ENCODE peak calls at places on chromosome 22, in eight cellular contexts. U is A549, Q is GM12878, I is HCT116, M is K562, G is endothelial cell of umbilical vein, Z is HepG2, P is H1. J is an unnamed sample.

GRCh38 chr22:45206233-45206632 is 34.5 kb downstream of the KIAA0930 start:
- DNase-seq in Q (no peak), U (no peak), P (no peak), M (no peak), Z (no peak), I (no peak), G (no peak), J (no peak)

GRCh38 chr22:40758390-40758789 is 60.8 kb downstream of the SLC25A17 start:
- DNase-seq in Z (no peak), Q (no peak), I (no peak), P (no peak), U (no peak), G (no peak), M (no peak), J (no peak)

GRCh38 chr22:20867179-20868099 is 8.6 kb downstream of the SNAP29 start:
- DNase-seq in M (peak; percentile 100), Z (peak; percentile 80), U (no peak), I (no peak), P (no peak), G (peak; percentile 49), Q (no peak), J (peak; percentile 25)

GRCh38 chr22:43829448-43829821 is 17.3 kb upstream of the EFCAB6 start:
- DNase-seq in P (no peak), U (no peak), G (no peak), M (no peak), Z (no peak), Q (no peak), I (no peak), J (no peak)

GRCh38 chr22:42340695-42341383 is 70.4 kb upstream of the TCF20 start:
- DNase-seq in I (no peak), U (no peak), Z (no peak), Q (no peak), P (no peak), G (no peak), M (peak; percentile 20), J (no peak)

GRCh38 chr22:39913321-39913720 is 12.4 kb downstream of the GRAP2 start:
- DNase-seq in P (no peak), U (no peak), Q (no peak), M (no peak), G (no peak), I (no peak), Z (no peak), J (no peak)

GRCh38 chr22:21765909-21766529 is 30.4 kb upstream of the YPEL1 start:
- DNase-seq in G (no peak), I (no peak), Q (no peak), M (no peak), P (no peak), U (no peak), Z (no peak), J (no peak)

GRCh38 chr22:26610983-26611382 is 6.8 kb downstream of the CRYBB1 start:
- DNase-seq in Z (no peak), G (no peak), U (peak; percentile 9), I (no peak), P (no peak), M (no peak), Q (no peak), J (no peak)

GRCh38 chr22:39946571-39947407 is 13.4 kb upstream of the TMA7B start:
- DNase-seq in I (no peak), G (peak; percentile 12), U (no peak), Q (no peak), M (peak; percentile 90), Z (no peak), P (no peak), J (peak; percentile 38)

GRCh38 chr22:36211237-36211881 is 9.8 kb upstream of the APOL4 start:
- DNase-seq in P (no peak), U (no peak), Z (no peak), Q (no peak), I (no peak), G (peak; percentile 42), M (peak; percentile 32), J (peak; percentile 86)

GRCh38 chr22:17191163-17191562 is 28.1 kb downstream of the ADA2 start:
- DNase-seq in I (no peak), Q (no peak), G (no peak), U (no peak), M (no peak), Z (no peak), P (no peak), J (no peak)

GRCh38 chr22:36374603-36375024 is 13.2 kb downstream of the MYH9 start:
- DNase-seq in Q (no peak), G (peak; percentile 72), Z (no peak), P (no peak), I (peak; percentile 80), U (peak; percentile 73), M (no peak), J (peak; percentile 60)

GRCh38 chr22:24592144-24592845 is 578 bp downstream of the LRRC75B start:
- DNase-seq in U (peak; percentile 32), P (no peak), M (no peak), Z (no peak), Q (no peak), I (no peak), G (peak; percentile 8), J (no peak)

GRCh38 chr22:24594569-24595120 is 1.8 kb upstream of the LRRC75B start:
- DNase-seq in G (no peak), U (no peak), I (no peak), P (no peak), Z (no peak), M (no peak), Q (no peak), J (no peak)

GRCh38 chr22:24592846-24593809 is at the start of gene LRRC75B:
- DNase-seq in I (peak; percentile 47), Z (peak; percentile 85), P (peak; percentile 46), Q (no peak), U (peak; percentile 82), M (peak; percentile 70), G (peak; percentile 77), J (peak; percentile 86)

GRCh38 chr22:24595228-24595627 is 2.4 kb upstream of the LRRC75B start:
- DNase-seq in G (no peak), I (no peak), M (no peak), Q (no peak), U (no peak), P (no peak), Z (no peak), J (no peak)

DNA sequence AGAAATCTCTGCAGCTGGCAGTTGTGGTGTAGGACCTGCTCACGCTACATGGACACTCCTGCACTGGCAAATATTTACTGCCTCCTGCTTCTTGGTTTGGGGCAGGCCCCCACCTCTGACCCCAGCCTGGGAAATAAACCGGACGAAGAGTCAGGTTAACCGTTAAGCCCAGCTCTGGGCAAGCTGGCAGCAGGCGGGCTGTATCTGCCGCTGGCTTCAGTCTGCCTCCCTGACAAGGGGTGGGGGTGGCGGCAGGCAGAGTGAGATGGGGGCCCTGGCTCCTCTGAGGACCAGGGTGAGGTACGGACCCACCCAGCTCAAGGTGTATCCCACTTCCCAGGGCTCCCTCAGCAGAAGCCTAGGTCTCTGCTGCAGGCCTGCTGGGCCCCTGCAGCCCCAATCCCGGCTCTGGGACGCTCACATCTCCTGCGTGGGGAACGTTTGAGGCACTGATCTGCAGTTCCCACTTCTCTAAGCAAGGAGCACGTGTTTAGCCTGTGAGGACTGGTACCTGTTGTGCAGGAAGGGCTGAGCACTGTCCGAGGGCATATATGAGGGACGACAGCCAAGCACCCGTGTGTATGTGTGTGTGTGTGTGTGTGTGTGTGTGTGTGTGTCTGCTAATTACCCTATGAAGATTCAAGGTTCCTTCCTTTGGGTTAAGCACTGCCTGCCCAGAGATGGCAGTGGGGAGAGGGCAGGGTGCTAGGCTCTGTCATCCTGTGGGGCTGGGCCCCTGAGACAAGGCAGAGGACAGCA is 1.1 kb upstream of the LRRC75B start:
- DNase-seq in P (no peak), I (no peak), Z (peak; percentile 78), Q (no peak), G (no peak), U (no peak), M (no peak), J (no peak)
- H3K4me3 ChIP-seq in P (no peak overlapping the region), I (no peak overlapping the region), Z (peak overlapping the region; percentile 88), Q (no peak overlapping the region), G (no peak overlapping the region), U (no peak overlapping the region), M (no peak overlapping the region), J (no peak overlapping the region)

DNA sequence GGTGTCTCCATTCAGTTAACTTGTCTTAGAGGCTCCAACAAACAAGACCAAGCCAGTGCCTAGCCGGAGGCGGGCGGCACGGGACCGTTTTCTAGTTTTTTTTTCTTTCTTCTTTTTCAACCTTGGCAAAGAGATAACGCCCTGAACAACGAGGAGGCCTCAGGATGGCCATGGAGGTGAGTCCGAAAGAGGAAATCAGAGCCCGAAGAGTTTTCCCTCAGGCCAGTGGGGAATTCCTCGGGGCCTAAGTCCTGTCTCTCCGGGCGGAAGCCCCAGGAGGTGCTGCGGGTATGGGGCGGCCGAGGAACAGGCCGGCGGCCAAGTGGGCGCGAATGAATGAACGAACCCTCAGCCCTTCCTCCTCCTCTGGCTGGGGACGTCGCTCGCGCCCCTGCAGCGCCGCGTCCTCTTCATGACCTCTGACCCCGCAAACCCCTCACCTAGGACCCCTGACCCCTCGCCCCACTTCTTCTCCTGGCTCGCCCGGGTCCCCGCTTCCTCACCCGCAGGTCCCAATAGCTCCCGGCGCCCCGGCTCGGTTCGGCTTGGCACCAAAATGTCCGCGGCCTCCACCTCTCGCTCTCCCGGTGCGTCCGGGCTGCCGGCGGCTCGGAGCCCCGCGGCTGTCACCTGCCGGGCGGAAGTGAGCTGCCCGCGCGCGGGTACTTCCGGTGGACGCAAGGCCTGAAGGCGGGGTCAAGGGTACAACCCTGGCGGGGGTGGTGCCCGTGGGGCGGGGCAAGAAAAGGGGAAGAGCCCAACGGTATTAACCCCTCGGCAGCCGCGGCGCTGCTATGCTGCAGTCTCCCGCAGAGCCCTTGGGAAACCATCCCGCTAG is at the start of gene AP1B1:
- DNase-seq in M (peak; percentile 95), Q (peak; percentile 69), P (peak; percentile 82), Z (peak; percentile 90), I (peak; percentile 87), G (peak; percentile 86), U (peak; percentile 89), J (peak; percentile 96)
- TF ChIP-seq POLR2A in M (peak; percentile 86), Q (peak; percentile 93), P (peak; percentile 48), Z (peak; percentile 43), I (peak; percentile 51), G (peak; percentile 44), U (peak; percentile 69), J (peak; percentile 39)

DNA sequence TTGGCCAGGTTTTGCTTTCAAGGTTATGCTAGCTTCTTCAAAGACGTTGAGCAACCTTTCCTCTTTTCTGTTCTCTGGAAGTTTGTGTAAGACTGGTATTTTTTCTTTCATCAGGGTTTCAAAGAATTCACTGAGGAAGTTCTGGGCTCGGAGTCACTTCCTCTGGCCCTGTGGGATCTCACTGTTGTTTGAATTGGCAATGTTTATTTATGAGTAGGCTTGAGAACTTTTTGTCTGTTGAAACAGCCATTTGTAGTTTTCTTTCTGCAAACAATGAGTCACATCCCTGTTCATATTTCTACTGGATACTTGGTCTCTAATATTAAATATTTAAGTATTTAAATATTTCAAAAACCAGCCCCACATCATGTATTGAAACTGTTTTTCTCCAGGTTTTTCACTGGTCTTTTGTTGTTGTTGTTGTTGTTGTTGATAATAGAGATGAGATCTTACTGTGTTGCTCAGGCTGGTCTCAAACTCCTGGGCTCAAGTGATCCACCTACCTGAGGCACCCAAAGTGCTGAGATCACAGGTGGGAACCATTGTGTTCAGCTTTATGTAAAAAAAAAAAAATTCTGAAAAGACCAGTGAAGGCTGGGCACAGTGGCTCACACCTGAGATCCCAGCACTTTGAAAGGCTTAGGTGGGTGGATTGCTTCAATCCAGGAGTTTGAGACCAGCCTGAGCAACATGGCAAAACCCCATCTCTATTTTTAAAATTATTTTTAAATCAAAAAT is 26.9 kb downstream of the SUSD2 start:
- DNase-seq in G (peak; percentile 98), M (no peak), P (no peak), Z (peak; percentile 92), U (peak; percentile 96), I (peak; percentile 95), Q (no peak), J (peak; percentile 88)
- TF ChIP-seq MAX in G (no peak), M (no peak), P (no peak), Z (no peak), U (peak; percentile 59), I (no peak), Q (no peak), J (no peak)

GRCh38 chr22:47395481-47395880 is 633.0 kb downstream of the TBC1D22A start:
- DNase-seq in I (no peak), M (no peak), G (no peak), Q (no peak), U (peak; percentile 16), P (no peak), Z (no peak), J (no peak)
- H3K4me3 ChIP-seq in I (no peak overlapping the region), M (no peak overlapping the region), G (no peak overlapping the region), Q (no peak overlapping the region), U (no peak overlapping the region), P (no peak overlapping the region), Z (no peak overlapping the region), J (no peak overlapping the region)